ENCODE peak calls at places on chromosomes 5 and 9, in eight cellular contexts. One of them, this sample, is unnamed.

GRCh38 chr5:86929123-86929766 is 311.5 kb downstream of the COX7C start:
- DNase-seq in mammary epithelial cell: no peak
- DNase-seq in CD8-positive, alpha-beta T cell: no peak
- DNase-seq in retinal pigment epithelial cell: no peak
- DNase-seq in GM23248: no peak
- DNase-seq in hepatocyte: no peak
- DNase-seq in upper lobe of left lung: no peak
- DNase-seq in choroid plexus epithelial cell: no peak
- DNase-seq in this sample: no peak

GRCh38 chr5:55903121-55903701 is 52.1 kb downstream of the IL31RA start:
- DNase-seq in mammary epithelial cell: peak
- DNase-seq in CD8-positive, alpha-beta T cell: peak
- DNase-seq in retinal pigment epithelial cell: no peak
- DNase-seq in GM23248: no peak
- DNase-seq in hepatocyte: no peak
- DNase-seq in upper lobe of left lung: peak
- DNase-seq in choroid plexus epithelial cell: peak
- DNase-seq in this sample: peak

GRCh38 chr9:113580954-113581311 is 117.4 kb downstream of the RGS3 start:
- DNase-seq in mammary epithelial cell: no peak
- DNase-seq in CD8-positive, alpha-beta T cell: no peak
- DNase-seq in retinal pigment epithelial cell: no peak
- DNase-seq in GM23248: no peak
- DNase-seq in hepatocyte: no peak
- DNase-seq in upper lobe of left lung: no peak
- DNase-seq in choroid plexus epithelial cell: no peak
- DNase-seq in this sample: no peak

GRCh38 chr5:14266171-14266570 is 123.0 kb downstream of the TRIO start:
- DNase-seq in mammary epithelial cell: no peak
- DNase-seq in CD8-positive, alpha-beta T cell: no peak
- DNase-seq in retinal pigment epithelial cell: no peak
- DNase-seq in GM23248: peak
- DNase-seq in hepatocyte: no peak
- DNase-seq in upper lobe of left lung: no peak
- DNase-seq in choroid plexus epithelial cell: peak
- DNase-seq in this sample: no peak

GRCh38 chr5:133041910-133042309 is 9.9 kb upstream of the HSPA4 start:
- DNase-seq in mammary epithelial cell: peak
- DNase-seq in CD8-positive, alpha-beta T cell: no peak
- DNase-seq in retinal pigment epithelial cell: no peak
- DNase-seq in GM23248: peak
- DNase-seq in hepatocyte: no peak
- DNase-seq in upper lobe of left lung: no peak
- DNase-seq in choroid plexus epithelial cell: peak
- DNase-seq in this sample: peak

GRCh38 chr5:13771011-13771571 is 173.4 kb downstream of the DNAH5 start:
- DNase-seq in mammary epithelial cell: peak
- DNase-seq in CD8-positive, alpha-beta T cell: no peak
- DNase-seq in retinal pigment epithelial cell: no peak
- DNase-seq in GM23248: peak
- DNase-seq in hepatocyte: no peak
- DNase-seq in upper lobe of left lung: no peak
- DNase-seq in choroid plexus epithelial cell: peak
- DNase-seq in this sample: no peak

GRCh38 chr9:83166369-83166768 is 103.4 kb upstream of the RASEF start:
- DNase-seq in mammary epithelial cell: peak
- DNase-seq in CD8-positive, alpha-beta T cell: no peak
- DNase-seq in retinal pigment epithelial cell: no peak
- DNase-seq in GM23248: no peak
- DNase-seq in hepatocyte: peak
- DNase-seq in upper lobe of left lung: peak
- DNase-seq in choroid plexus epithelial cell: no peak
- DNase-seq in this sample: peak

GRCh38 chr5:98401645-98402044 is 371.8 kb upstream of the RGMB start:
- DNase-seq in mammary epithelial cell: no peak
- DNase-seq in CD8-positive, alpha-beta T cell: no peak
- DNase-seq in retinal pigment epithelial cell: no peak
- DNase-seq in GM23248: peak
- DNase-seq in hepatocyte: no peak
- DNase-seq in upper lobe of left lung: no peak
- DNase-seq in choroid plexus epithelial cell: no peak
- DNase-seq in this sample: no peak

GRCh38 chr9:5518937-5519319 is 8.6 kb downstream of the PDCD1LG2 start:
- DNase-seq in mammary epithelial cell: no peak
- DNase-seq in CD8-positive, alpha-beta T cell: no peak
- DNase-seq in retinal pigment epithelial cell: no peak
- DNase-seq in GM23248: no peak
- DNase-seq in hepatocyte: no peak
- DNase-seq in upper lobe of left lung: no peak
- DNase-seq in choroid plexus epithelial cell: no peak
- DNase-seq in this sample: no peak

GRCh38 chr5:169286572-169287325 is 14.2 kb downstream of the SLIT3 start:
- DNase-seq in mammary epithelial cell: no peak
- DNase-seq in CD8-positive, alpha-beta T cell: no peak
- DNase-seq in retinal pigment epithelial cell: no peak
- DNase-seq in GM23248: peak
- DNase-seq in hepatocyte: no peak
- DNase-seq in upper lobe of left lung: no peak
- DNase-seq in choroid plexus epithelial cell: no peak
- DNase-seq in this sample: no peak

GRCh38 chr5:2550479-2550878 is 201.0 kb downstream of the IRX2 start:
- DNase-seq in mammary epithelial cell: no peak
- DNase-seq in CD8-positive, alpha-beta T cell: no peak
- DNase-seq in retinal pigment epithelial cell: no peak
- DNase-seq in GM23248: no peak
- DNase-seq in hepatocyte: no peak
- DNase-seq in upper lobe of left lung: no peak
- DNase-seq in choroid plexus epithelial cell: no peak
- DNase-seq in this sample: no peak

GRCh38 chr5:109844148-109844547 is 154.4 kb downstream of the MAN2A1 start:
- DNase-seq in mammary epithelial cell: no peak
- DNase-seq in CD8-positive, alpha-beta T cell: no peak
- DNase-seq in retinal pigment epithelial cell: no peak
- DNase-seq in GM23248: peak
- DNase-seq in hepatocyte: no peak
- DNase-seq in upper lobe of left lung: no peak
- DNase-seq in choroid plexus epithelial cell: peak
- DNase-seq in this sample: no peak

GRCh38 chr9:132670359-132670815 is at the start of gene GTF3C4:
- DNase-seq in mammary epithelial cell: peak
- DNase-seq in CD8-positive, alpha-beta T cell: peak
- DNase-seq in retinal pigment epithelial cell: no peak
- DNase-seq in GM23248: peak
- DNase-seq in hepatocyte: peak
- DNase-seq in upper lobe of left lung: peak
- DNase-seq in choroid plexus epithelial cell: peak
- DNase-seq in this sample: no peak

GRCh38 chr9:19788152-19788551 is 685 bp downstream of the SLC24A2 start:
- DNase-seq in mammary epithelial cell: peak
- DNase-seq in CD8-positive, alpha-beta T cell: no peak
- DNase-seq in retinal pigment epithelial cell: no peak
- DNase-seq in GM23248: no peak
- DNase-seq in hepatocyte: no peak
- DNase-seq in upper lobe of left lung: no peak
- DNase-seq in choroid plexus epithelial cell: no peak
- DNase-seq in this sample: no peak
- H3K4me3 ChIP-seq in mammary epithelial cell: no peak
- H3K4me3 ChIP-seq in CD8-positive, alpha-beta T cell: no peak
- H3K4me3 ChIP-seq in retinal pigment epithelial cell: no peak
- H3K4me3 ChIP-seq in GM23248: no peak
- H3K4me3 ChIP-seq in hepatocyte: no peak
- H3K4me3 ChIP-seq in upper lobe of left lung: no peak
- H3K4me3 ChIP-seq in choroid plexus epithelial cell: no peak
- H3K4me3 ChIP-seq in this sample: no peak

DNA sequence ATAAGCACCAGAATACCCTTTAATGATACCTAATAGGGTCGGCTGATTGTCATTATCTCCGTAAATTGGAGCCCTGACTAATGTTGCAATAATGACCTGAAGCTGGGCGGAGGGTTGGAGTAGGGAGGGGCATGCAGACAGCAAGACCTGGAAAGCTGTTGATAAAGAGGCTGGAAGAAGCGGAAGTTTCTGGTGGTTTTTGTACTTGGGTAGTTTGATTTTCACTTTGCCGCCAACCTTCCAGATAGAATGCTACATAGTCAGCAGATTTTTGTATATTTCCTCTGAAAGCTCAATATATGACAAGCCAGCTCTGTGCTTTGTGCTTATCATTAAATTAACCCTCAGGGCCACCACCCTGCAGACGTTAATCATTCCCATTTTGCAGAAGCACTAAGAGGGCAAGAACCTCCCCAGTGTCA is 34.9 kb downstream of the DIRAS2 start:
- DNase-seq in mammary epithelial cell: no peak
- DNase-seq in CD8-positive, alpha-beta T cell: no peak
- DNase-seq in retinal pigment epithelial cell: no peak
- DNase-seq in GM23248: no peak
- DNase-seq in hepatocyte: peak
- DNase-seq in upper lobe of left lung: no peak
- DNase-seq in choroid plexus epithelial cell: no peak
- DNase-seq in this sample: no peak
- H3K4me3 ChIP-seq in mammary epithelial cell: no peak
- H3K4me3 ChIP-seq in CD8-positive, alpha-beta T cell: no peak
- H3K4me3 ChIP-seq in retinal pigment epithelial cell: no peak
- H3K4me3 ChIP-seq in GM23248: no peak
- H3K4me3 ChIP-seq in hepatocyte: no peak
- H3K4me3 ChIP-seq in upper lobe of left lung: no peak
- H3K4me3 ChIP-seq in choroid plexus epithelial cell: no peak
- H3K4me3 ChIP-seq in this sample: no peak

GRCh38 chr9:92762781-92763708 is 1.6 kb downstream of the BICD2 start:
- DNase-seq in mammary epithelial cell: no peak
- DNase-seq in CD8-positive, alpha-beta T cell: no peak
- DNase-seq in retinal pigment epithelial cell: no peak
- DNase-seq in GM23248: peak
- DNase-seq in hepatocyte: no peak
- DNase-seq in upper lobe of left lung: no peak
- DNase-seq in choroid plexus epithelial cell: no peak
- DNase-seq in this sample: no peak

GRCh38 chr9:92759990-92760893 is 4.4 kb downstream of the BICD2 start:
- DNase-seq in mammary epithelial cell: no peak
- DNase-seq in CD8-positive, alpha-beta T cell: no peak
- DNase-seq in retinal pigment epithelial cell: no peak
- DNase-seq in GM23248: peak
- DNase-seq in hepatocyte: no peak
- DNase-seq in upper lobe of left lung: peak
- DNase-seq in choroid plexus epithelial cell: no peak
- DNase-seq in this sample: no peak

GRCh38 chr9:92763721-92764380 is 782 bp downstream of the BICD2 start:
- DNase-seq in mammary epithelial cell: no peak
- DNase-seq in CD8-positive, alpha-beta T cell: no peak
- DNase-seq in retinal pigment epithelial cell: no peak
- DNase-seq in GM23248: peak
- DNase-seq in hepatocyte: peak
- DNase-seq in upper lobe of left lung: peak
- DNase-seq in choroid plexus epithelial cell: no peak
- DNase-seq in this sample: no peak

GRCh38 chr9:92761686-92762085 is 2.9 kb downstream of the BICD2 start:
- DNase-seq in mammary epithelial cell: no peak
- DNase-seq in CD8-positive, alpha-beta T cell: no peak
- DNase-seq in retinal pigment epithelial cell: no peak
- DNase-seq in GM23248: no peak
- DNase-seq in hepatocyte: no peak
- DNase-seq in upper lobe of left lung: no peak
- DNase-seq in choroid plexus epithelial cell: no peak
- DNase-seq in this sample: no peak

DNA sequence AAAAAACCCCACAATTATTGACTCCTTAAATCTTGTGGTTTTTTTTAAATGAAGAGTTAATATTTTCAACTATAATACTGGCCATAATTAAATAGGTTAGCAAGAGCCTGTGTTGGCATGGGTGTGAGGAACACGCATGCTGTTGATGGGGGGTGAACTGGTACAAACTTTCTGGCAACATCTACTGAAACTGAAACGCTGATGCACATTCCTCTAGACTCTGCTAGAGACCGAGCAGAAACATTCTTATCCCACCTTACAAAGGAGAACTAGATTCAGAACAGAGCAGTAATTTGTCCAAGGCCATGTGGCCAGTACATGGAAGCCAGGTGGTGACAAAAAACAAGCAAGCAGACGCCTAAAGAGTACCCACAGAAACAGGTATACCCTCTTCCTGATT is 2.4 kb downstream of the BICD2 start:
- DNase-seq in mammary epithelial cell: no peak
- DNase-seq in CD8-positive, alpha-beta T cell: no peak
- DNase-seq in retinal pigment epithelial cell: no peak
- DNase-seq in GM23248: peak
- DNase-seq in hepatocyte: no peak
- DNase-seq in upper lobe of left lung: no peak
- DNase-seq in choroid plexus epithelial cell: no peak
- DNase-seq in this sample: no peak
- H3K4me3 ChIP-seq in mammary epithelial cell: no peak
- H3K4me3 ChIP-seq in CD8-positive, alpha-beta T cell: no peak
- H3K4me3 ChIP-seq in retinal pigment epithelial cell: no peak
- H3K4me3 ChIP-seq in GM23248: peak
- H3K4me3 ChIP-seq in hepatocyte: no peak
- H3K4me3 ChIP-seq in upper lobe of left lung: no peak
- H3K4me3 ChIP-seq in choroid plexus epithelial cell: peak
- H3K4me3 ChIP-seq in this sample: peak

DNA sequence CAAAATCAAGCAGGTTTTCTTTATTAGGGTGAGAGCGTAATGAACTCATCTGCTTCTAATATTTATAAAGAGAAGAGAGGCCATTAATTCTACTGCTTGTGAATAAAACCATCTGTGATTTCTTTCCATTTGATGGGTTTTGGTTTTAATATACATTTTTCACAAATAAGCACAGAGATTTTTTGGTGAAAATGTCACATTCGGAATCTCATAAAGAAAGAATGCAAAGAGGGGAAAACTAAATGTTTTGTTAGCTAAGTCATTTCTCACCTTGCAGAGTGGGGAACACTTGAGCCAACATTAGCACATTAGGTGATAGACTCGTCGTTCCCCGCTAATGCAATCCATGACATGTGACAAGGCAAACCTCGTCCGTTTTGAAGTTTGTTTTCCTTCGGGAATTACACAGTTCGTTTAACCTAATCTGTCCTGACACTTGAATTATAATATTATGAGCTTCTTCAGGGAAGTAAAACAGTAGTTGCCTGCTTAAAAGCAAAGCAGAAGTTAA is 95.9 kb upstream of the LMX1B start:
- DNase-seq in mammary epithelial cell: no peak
- DNase-seq in CD8-positive, alpha-beta T cell: no peak
- DNase-seq in retinal pigment epithelial cell: no peak
- DNase-seq in GM23248: peak
- DNase-seq in hepatocyte: no peak
- DNase-seq in upper lobe of left lung: no peak
- DNase-seq in choroid plexus epithelial cell: no peak
- DNase-seq in this sample: no peak
- H3K4me3 ChIP-seq in mammary epithelial cell: peak
- H3K4me3 ChIP-seq in CD8-positive, alpha-beta T cell: no peak
- H3K4me3 ChIP-seq in retinal pigment epithelial cell: peak
- H3K4me3 ChIP-seq in GM23248: peak
- H3K4me3 ChIP-seq in hepatocyte: peak
- H3K4me3 ChIP-seq in upper lobe of left lung: peak
- H3K4me3 ChIP-seq in choroid plexus epithelial cell: no peak
- H3K4me3 ChIP-seq in this sample: no peak

This sample was measured in bronchial epithelial cell.